ENCODE peak calls at places on chromosomes 7 and 10, in seven cellular contexts. E, P, W, B, V, O and K are unnamed samples.

GRCh38 chr10:9877978-9878377 is 1139.7 kb upstream of the CELF2 start:
- DNase-seq in V (no peak), P (no peak), E (no peak), O (no peak), W (no peak), B (no peak), K (peak; percentile 33)

GRCh38 chr10:48454302-48455054 is 148.0 kb downstream of the MAPK8 start:
- DNase-seq in E (no peak), V (no peak), B (no peak), O (no peak), W (no peak), P (no peak), K (no peak)

GRCh38 chr7:158388928-158389327 is 198.7 kb downstream of the PTPRN2 start:
- DNase-seq in W (no peak), E (no peak), P (no peak), O (no peak), V (no peak), B (no peak), K (no peak)

GRCh38 chr10:48317321-48317990 is 11.0 kb downstream of the MAPK8 start:
- DNase-seq in B (no peak), W (no peak), O (no peak), E (no peak), V (no peak), P (no peak), K (no peak)

GRCh38 chr7:7510814-7511213 is 24.9 kb downstream of the COL28A1 start:
- DNase-seq in B (no peak), V (peak; percentile 53), W (no peak), P (no peak), E (no peak), O (no peak), K (peak; percentile 18)

GRCh38 chr7:17988858-17989257 is 38.8 kb downstream of the PRPS1L1 start:
- DNase-seq in E (no peak), O (no peak), P (no peak), W (no peak), V (no peak), B (no peak), K (no peak)

GRCh38 chr7:66380285-66380888 is 175.3 kb downstream of the TPST1 start:
- DNase-seq in W (no peak), V (peak; percentile 17), O (no peak), P (peak; percentile 87), B (no peak), E (peak; percentile 21), K (peak; percentile 38)

GRCh38 chr10:130927157-130927556 is 384.4 kb downstream of the TCERG1L start:
- DNase-seq in P (peak; percentile 1), E (no peak), O (no peak), V (no peak), W (no peak), B (no peak), K (no peak)

GRCh38 chr7:150756858-150757257 is 19.6 kb downstream of the GIMAP5 start:
- DNase-seq in O (no peak), E (peak; percentile 3), V (no peak), B (no peak), W (no peak), P (peak; percentile 36), K (peak; percentile 11)

GRCh38 chr10:81280497-81281479 is 594.2 kb upstream of the NRG3 start:
- DNase-seq in P (no peak), W (no peak), B (no peak), O (no peak), E (no peak), V (no peak), K (no peak)

DNA sequence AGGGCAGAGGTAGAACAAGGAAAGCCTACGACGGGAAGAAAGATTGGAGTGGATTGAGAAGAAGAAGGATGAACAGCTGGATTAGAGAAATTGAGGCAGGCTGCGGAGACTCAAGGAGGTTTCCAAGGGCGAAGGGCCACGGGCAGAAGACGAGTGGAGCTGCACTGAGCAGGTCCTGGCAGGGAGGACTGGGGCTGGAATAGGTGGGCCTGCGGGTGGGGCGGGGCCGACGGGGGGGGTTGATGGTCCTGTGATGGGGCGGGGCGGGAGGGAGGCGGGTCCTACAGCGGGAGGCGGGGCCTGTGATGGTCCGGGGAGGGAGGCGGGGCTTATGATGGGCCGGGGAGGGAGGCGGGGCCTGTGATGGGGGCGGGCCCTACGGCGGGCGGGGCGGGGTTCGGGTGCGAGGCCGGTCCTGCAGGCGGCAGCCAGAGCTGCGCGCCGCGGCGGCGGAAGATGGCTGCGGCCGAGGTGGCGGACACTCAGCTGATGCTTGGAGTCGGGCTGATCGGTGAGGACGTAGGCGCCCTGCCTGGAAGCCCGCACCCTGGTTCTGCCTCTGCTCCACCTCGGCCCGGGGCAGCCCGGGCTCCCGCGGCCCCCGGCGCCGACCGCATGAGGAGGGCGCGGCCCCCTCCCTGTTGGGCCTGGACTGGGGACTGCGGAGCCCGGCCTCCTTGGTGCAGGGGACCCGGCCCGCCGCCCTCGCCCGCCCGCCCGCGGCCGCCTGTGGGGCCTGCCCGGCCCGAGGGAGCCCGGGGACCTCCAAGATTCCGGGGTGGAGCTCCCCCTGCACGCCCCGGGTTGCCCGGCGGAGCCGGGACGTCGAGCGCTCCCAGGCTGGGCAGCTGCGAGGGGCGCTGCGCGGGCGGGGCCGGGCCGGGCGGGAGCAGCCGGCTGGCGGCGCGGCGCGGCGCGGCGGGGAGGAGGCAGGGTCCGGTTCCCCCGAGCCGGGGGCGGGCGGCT is at the start of gene DENND10:
- DNase-seq in B (peak; percentile 76), O (peak; percentile 49), P (peak; percentile 37), W (peak; percentile 77), V (peak; percentile 76), E (peak; percentile 84), K (peak; percentile 87)
- H3K4me3 ChIP-seq in B (peak within 1 kb of the TSS; percentile 89), O (peak within 1 kb of the TSS; percentile 96), P (peak within 1 kb of the TSS; percentile 67), W (peak within 1 kb of the TSS; percentile 18), V (peak within 1 kb of the TSS; percentile 83), E (peak within 1 kb of the TSS; percentile 82), K (peak within 1 kb of the TSS; percentile 78)

GRCh38 chr10:115963848-115964247 is 309.2 kb downstream of the GFRA1 start:
- DNase-seq in B (peak; percentile 7), W (no peak), E (no peak), V (no peak), O (no peak), P (no peak), K (peak; percentile 23)
- TF ChIP-seq CTCF in B (no peak), W (no peak), E (no peak), V (peak; percentile 17), O (no peak), P (no peak), K (peak; percentile 40)

GRCh38 chr7:519429-519973 is at the start of gene PDGFA:
- DNase-seq in O (no peak), E (peak; percentile 57), B (peak; percentile 38), V (peak; percentile 57), W (peak; percentile 45), P (no peak), K (peak; percentile 64)

GRCh38 chr7:519974-520458 is 370 bp upstream of the PDGFA start:
- DNase-seq in B (peak; percentile 44), O (no peak), E (peak; percentile 65), P (no peak), W (peak; percentile 44), V (peak; percentile 66), K (peak; percentile 68)

GRCh38 chr7:522071-522937 is 2.7 kb upstream of the PDGFA start:
- DNase-seq in O (no peak), P (peak; percentile 48), W (peak; percentile 58), B (peak; percentile 39), V (peak; percentile 31), E (peak; percentile 28), K (peak; percentile 78)

GRCh38 chr7:521221-522070 is 1.8 kb upstream of the PDGFA start:
- DNase-seq in W (peak; percentile 44), P (no peak), V (peak; percentile 45), O (no peak), E (peak; percentile 44), B (peak; percentile 22), K (peak; percentile 60)

DNA sequence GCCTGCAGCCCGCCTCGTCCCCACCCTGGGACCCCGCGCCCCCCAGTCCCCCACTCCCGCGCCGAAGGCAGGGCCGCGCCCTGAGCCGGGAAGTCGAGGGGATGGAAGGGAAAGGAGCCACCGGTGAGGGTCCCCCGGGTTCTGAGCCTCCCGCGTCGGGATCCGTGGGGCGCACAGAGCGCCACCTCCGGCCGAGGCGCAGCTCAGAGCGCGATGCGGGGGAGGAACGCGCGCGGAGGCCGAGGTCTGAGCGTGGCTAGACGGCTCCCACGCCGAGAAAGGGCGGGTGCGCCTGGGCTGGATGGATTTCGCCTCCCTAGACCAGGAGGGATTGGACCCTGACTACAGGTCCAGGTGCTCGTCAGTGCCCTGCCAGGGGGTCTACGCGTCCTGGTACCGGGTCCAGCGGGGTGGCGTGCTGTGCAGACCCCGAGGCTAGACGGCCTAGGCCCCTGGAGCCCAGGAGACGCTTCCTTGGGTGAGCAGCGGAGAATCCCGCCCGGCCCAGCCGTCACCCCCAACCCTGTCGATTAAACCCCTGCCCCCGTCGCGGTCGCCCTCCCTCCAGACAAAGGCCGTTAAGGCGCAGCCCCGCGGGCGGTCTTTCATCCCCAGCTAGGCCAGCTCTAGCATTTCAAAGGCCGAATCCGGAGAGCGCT is 986 bp upstream of the PDGFA start:
- DNase-seq in W (no peak), P (no peak), E (peak; percentile 35), B (no peak), V (no peak), O (no peak), K (no peak)
- H3K4me3 ChIP-seq in W (no peak overlapping the region), P (peak overlapping the region; percentile 91), E (peak overlapping the region; percentile 37), B (peak overlapping the region; percentile 25), V (peak overlapping the region; percentile 39), O (peak overlapping the region; percentile 77), K (peak overlapping the region; percentile 57)

GRCh38 chr7:134140889-134141867 is 14.0 kb downstream of the LRGUK start:
- DNase-seq in P (peak; percentile 34), W (peak; percentile 69), O (no peak), E (peak; percentile 71), B (peak; percentile 64), V (peak; percentile 56), K (peak; percentile 52)
- TF ChIP-seq CTCF in P (peak; percentile 94), W (peak; percentile 80), O (peak; percentile 83), E (peak; percentile 96), B (peak; percentile 95), V (peak; percentile 95), K (peak; percentile 95)

GRCh38 chr7:106774768-106775551 is 90.1 kb upstream of the PIK3CG start:
- DNase-seq in V (no peak), E (peak; percentile 61), B (no peak), W (no peak), P (no peak), O (no peak), K (peak; percentile 80)
- H3K4me3 ChIP-seq in V (no peak overlapping the region), E (peak overlapping the region; percentile 30), B (peak overlapping the region; percentile 49), W (no peak overlapping the region), P (no peak overlapping the region), O (peak overlapping the region; percentile 16), K (peak overlapping the region; percentile 17)